ENCODE peak calls at places on chromosomes 5 and 9, in seven cellular contexts. V is body of pancreas, Z is lower lobe of right lung, T is DND-41, N is fibroblast of lung, X is ovary, Q is breast epithelium. F is an unnamed sample.

GRCh38 chr9:70413427-70413797 is 1.0 kb downstream of the KLF9 start:
- DNase-seq in V (no peak), Z (no peak), T (no peak), N (no peak), X (no peak), Q (no peak), F (no peak)

GRCh38 chr9:127929044-127929979 is 1.3 kb downstream of the PIP5KL1 start:
- DNase-seq in V (no peak), Z (no peak), T (no peak), N (no peak), X (no peak), Q (no peak), F (no peak)

GRCh38 chr5:107092695-107093094 is 578.0 kb downstream of the EFNA5 start:
- DNase-seq in V (no peak), Z (no peak), T (no peak), N (no peak), X (no peak), Q (no peak), F (no peak)

GRCh38 chr5:73296772-73297171 is 123.8 kb downstream of the TMEM174 start:
- DNase-seq in V (no peak), Z (no peak), T (no peak), N (peak; percentile 51), X (no peak), Q (no peak), F (no peak)

GRCh38 chr5:176818391-176819098 is 8.2 kb downstream of the UNC5A start:
- DNase-seq in V (no peak), Z (no peak), T (no peak), N (no peak), X (no peak), Q (no peak), F (no peak)

GRCh38 chr9:38144421-38144820 is 75.4 kb upstream of the SHB start:
- DNase-seq in V (no peak), Z (no peak), T (no peak), N (no peak), X (no peak), Q (no peak), F (no peak)

GRCh38 chr5:143933434-143933833 is 121.5 kb downstream of the HMHB1 start:
- DNase-seq in V (no peak), Z (no peak), T (no peak), N (no peak), X (no peak), Q (no peak), F (no peak)

GRCh38 chr5:124732891-124733670 is 13.4 kb downstream of the ZNF608 start:
- DNase-seq in V (no peak), Z (no peak), T (no peak), N (no peak), X (no peak), Q (no peak), F (no peak)

GRCh38 chr9:114261026-114261425 is 61.9 kb upstream of the ORM1 start:
- DNase-seq in V (no peak), Z (no peak), T (no peak), N (no peak), X (no peak), Q (no peak), F (no peak)

GRCh38 chr5:58184910-58185309 is 275.0 kb downstream of the PLK2 start:
- DNase-seq in V (no peak), Z (no peak), T (no peak), N (no peak), X (no peak), Q (no peak), F (no peak)

GRCh38 chr9:82363236-82363635 is 374.7 kb downstream of the SPATA31D1 start:
- DNase-seq in V (no peak), Z (no peak), T (no peak), N (no peak), X (no peak), Q (no peak), F (no peak)

GRCh38 chr5:141604318-141604717 is 14.5 kb downstream of the DIAPH1 start:
- DNase-seq in V (peak; percentile 75), Z (peak; percentile 62), T (peak; percentile 42), N (peak; percentile 92), X (no peak), Q (peak; percentile 61), F (no peak)

GRCh38 chr5:163434410-163434866 is 3.0 kb upstream of the CCNG1 start:
- DNase-seq in V (peak; percentile 80), Z (no peak), T (no peak), N (no peak), X (peak; percentile 19), Q (no peak), F (no peak)

GRCh38 chr5:31062878-31063277 is 130.6 kb upstream of the CDH6 start:
- DNase-seq in V (no peak), Z (no peak), T (no peak), N (no peak), X (no peak), Q (no peak), F (no peak)

GRCh38 chr5:30809907-30810306 is 383.6 kb upstream of the CDH6 start:
- DNase-seq in V (no peak), Z (no peak), T (no peak), N (no peak), X (no peak), Q (no peak), F (no peak)

GRCh38 chr9:86562691-86563090 is 208.5 kb upstream of the TUT7 start:
- DNase-seq in V (no peak), Z (no peak), T (no peak), N (no peak), X (no peak), Q (no peak), F (no peak)

GRCh38 chr5:55982957-55983381 is 11.8 kb downstream of the IL6ST start:
- DNase-seq in V (peak; percentile 52), Z (no peak), T (no peak), N (no peak), X (no peak), Q (no peak), F (no peak)

GRCh38 chr5:143350790-143351603 is 52.5 kb downstream of the NR3C1 start:
- DNase-seq in V (no peak), Z (no peak), T (no peak), N (peak; percentile 82), X (no peak), Q (no peak), F (no peak)

GRCh38 chr5:54895816-54896341 is 89.5 kb downstream of the ESM1 start:
- DNase-seq in V (peak; percentile 64), Z (no peak), T (no peak), N (peak; percentile 66), X (peak; percentile 20), Q (peak; percentile 25), F (no peak)

GRCh38 chr5:1681955-1682354 is 117.7 kb downstream of the MRPL36 start:
- DNase-seq in V (no peak), Z (no peak), T (no peak), N (no peak), X (no peak), Q (no peak), F (no peak)
- TF ChIP-seq CTCF in V (no peak), Z (no peak), T (no peak), N (no peak), X (no peak), Q (no peak), F (no peak)

DNA sequence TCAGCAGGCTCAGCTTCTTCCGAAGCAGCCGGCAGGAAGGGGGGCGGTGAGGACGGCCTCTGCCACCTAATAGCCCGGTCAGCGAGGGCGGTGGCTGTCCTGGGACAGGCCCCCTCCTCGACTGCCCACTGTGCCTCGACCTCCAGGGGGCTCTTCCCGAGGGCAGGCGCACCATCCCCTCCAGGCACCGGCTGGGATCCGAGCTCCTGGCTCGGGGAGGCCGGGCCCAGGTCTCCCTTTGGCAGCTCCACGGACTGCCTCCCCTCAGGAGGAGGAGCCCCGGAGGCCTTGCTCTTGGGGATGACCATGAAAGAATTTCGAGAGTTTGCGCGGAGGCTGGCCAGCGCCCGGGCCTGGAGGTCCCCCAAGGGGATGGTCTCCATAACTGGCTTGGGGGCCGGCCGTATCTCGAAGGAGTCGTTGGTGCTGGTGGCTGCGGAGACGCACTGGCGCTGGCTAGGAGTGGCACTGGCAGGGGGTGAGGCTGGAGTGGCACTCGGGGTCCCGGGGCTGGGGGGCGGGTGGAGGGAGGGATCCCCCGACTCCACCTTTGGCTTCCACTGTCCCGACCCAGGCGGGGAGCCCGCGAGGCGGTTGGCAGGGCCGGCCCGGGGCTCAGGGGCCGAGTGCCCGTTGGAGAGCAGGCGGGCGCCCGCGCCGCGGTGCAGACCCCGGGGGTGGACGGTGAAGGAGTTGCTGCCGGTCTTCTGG is 975 bp downstream of the TPRN start:
- DNase-seq in V (no peak), Z (no peak), T (no peak), N (no peak), X (no peak), Q (no peak), F (no peak)
- TF ChIP-seq CTCF in V (no peak), Z (no peak), T (no peak), N (no peak), X (no peak), Q (no peak), F (no peak)

DNA sequence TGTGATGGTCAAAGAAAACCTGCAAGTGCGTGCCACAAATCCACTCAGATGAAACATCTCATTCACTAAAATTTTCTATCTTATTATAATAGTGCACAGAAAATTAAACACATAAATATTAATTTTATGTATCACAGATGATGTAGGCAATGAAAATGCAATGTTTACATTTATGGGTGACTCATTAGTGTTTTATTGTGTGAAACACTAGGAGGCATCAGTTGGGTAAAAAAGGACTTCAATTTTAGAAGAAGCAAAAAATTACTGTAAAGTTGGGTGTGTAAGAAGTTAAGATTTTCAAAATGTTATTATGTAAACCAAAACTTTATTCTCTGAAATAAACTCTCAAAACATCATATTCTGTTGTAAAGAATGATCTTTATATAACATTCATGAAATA is 4.0 kb downstream of the MEF2C start:
- DNase-seq in V (no peak), Z (no peak), T (no peak), N (peak; percentile 74), X (no peak), Q (no peak), F (no peak)
- TF ChIP-seq CTCF in V (no peak), Z (no peak), T (no peak), N (no peak), X (no peak), Q (no peak), F (no peak)

GRCh38 chr5:178859625-178860521 is at the start of gene ZNF354B:
- DNase-seq in V (peak; percentile 95), Z (peak; percentile 95), T (peak; percentile 93), N (peak; percentile 94), X (peak; percentile 85), Q (peak; percentile 84), F (no peak)
- TF ChIP-seq CTCF in V (no peak), Z (peak; percentile 23), T (peak; percentile 19), N (peak; percentile 30), X (no peak), Q (peak; percentile 11), F (no peak)

GRCh38 chr5:82319977-82320376 is 41.8 kb upstream of the RPS23 start:
- DNase-seq in V (no peak), Z (no peak), T (no peak), N (no peak), X (no peak), Q (no peak), F (no peak)
- TF ChIP-seq CTCF in V (no peak), Z (no peak), T (no peak), N (no peak), X (no peak), Q (no peak), F (no peak)

DNA sequence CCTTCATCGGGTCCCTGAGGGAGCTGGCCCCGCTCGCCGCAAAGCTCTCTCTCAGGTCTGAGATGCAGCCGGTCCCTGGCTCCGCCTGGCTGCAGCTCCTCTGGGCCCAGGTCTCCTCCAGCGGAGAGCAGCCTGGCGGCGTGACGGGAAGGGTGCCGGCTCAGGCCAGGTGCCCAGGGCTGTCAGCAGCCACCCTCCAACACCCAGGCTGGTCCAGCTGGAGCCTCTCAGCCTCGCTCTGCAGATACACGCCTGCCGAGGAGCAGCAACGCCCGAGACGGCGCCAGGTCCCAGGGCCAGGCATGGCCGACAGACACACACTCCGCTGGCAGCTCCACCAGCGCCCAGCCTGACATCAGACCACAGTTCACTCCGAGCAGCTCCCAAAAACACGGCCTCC is 25.6 kb downstream of the FAM163B start:
- DNase-seq in V (no peak), Z (no peak), T (no peak), N (no peak), X (no peak), Q (no peak), F (no peak)
- TF ChIP-seq CTCF in V (no peak), Z (no peak), T (no peak), N (no peak), X (no peak), Q (no peak), F (no peak)

F was measured in vagina.